ENCODE peak calls at places on chromosomes 5 and 9, in four cellular contexts. P, V, W and T are unnamed samples.
A peak's percentile ranks its signal among the peaks of the same experiment; 100 is the strongest.

GRCh38 chr9:87255437-87256155 is 242.1 kb upstream of the DAPK1 start:
- DNase-seq in W (no peak), P (peak; percentile 10), V (no peak), T (no peak)

GRCh38 chr5:94314507-94315170 is 303.8 kb downstream of the KIAA0825 start:
- DNase-seq in W (no peak), P (no peak), V (no peak), T (no peak)

GRCh38 chr5:136025900-136026299 is 2.9 kb upstream of the TGFBI start:
- DNase-seq in P (peak; percentile 51), V (no peak), W (no peak), T (no peak)

GRCh38 chr5:168106008-168106761 is 185.3 kb upstream of the WWC1 start:
- DNase-seq in P (peak; percentile 20), W (no peak), V (no peak), T (no peak)

GRCh38 chr5:172149073-172149472 is 39.0 kb downstream of the STK10 start:
- DNase-seq in P (peak; percentile 89), V (no peak), W (no peak), T (no peak)

GRCh38 chr5:74306845-74307244 is 333.7 kb downstream of the ENC1 start:
- DNase-seq in P (no peak), V (no peak), W (no peak), T (no peak)

GRCh38 chr5:84303315-84303714 is 81.4 kb downstream of the EDIL3 start:
- DNase-seq in P (peak; percentile 62), V (no peak), W (no peak), T (peak; percentile 37)

GRCh38 chr9:105023788-105024187 is 95.8 kb upstream of the ABCA1 start:
- DNase-seq in P (no peak), W (no peak), V (no peak), T (no peak)

GRCh38 chr5:14488697-14489096 is 92.9 kb upstream of the OTULINL start:
- DNase-seq in W (no peak), P (no peak), V (no peak), T (no peak)

GRCh38 chr9:125540497-125540896 is 166.5 kb downstream of the MAPKAP1 start:
- DNase-seq in V (no peak), W (no peak), P (no peak), T (no peak)

GRCh38 chr9:5441043-5441442 is 3.3 kb upstream of the PLGRKT start:
- DNase-seq in P (peak; percentile 79), V (no peak), W (no peak), T (no peak)

GRCh38 chr5:87210743-87211142 is 56.9 kb upstream of the RASA1 start:
- DNase-seq in P (no peak), V (no peak), W (no peak), T (peak; percentile 15)

GRCh38 chr9:121298689-121299112 is 30.7 kb downstream of the GSN start:
- DNase-seq in P (no peak), V (no peak), W (no peak), T (peak; percentile 43)

GRCh38 chr9:113387560-113388230 is 10.9 kb upstream of the HDHD3 start:
- DNase-seq in W (no peak), V (no peak), P (no peak), T (no peak)

GRCh38 chr5:135660826-135661555 is 82.2 kb upstream of the CXCL14 start:
- DNase-seq in V (no peak), P (no peak), W (no peak), T (no peak)

GRCh38 chr9:131589124-131589711 is 43.9 kb downstream of the PRRT1B start:
- DNase-seq in V (no peak), P (no peak), W (no peak), T (no peak)

GRCh38 chr5:67901816-67902496 is 313.6 kb upstream of the PIK3R1 start:
- DNase-seq in W (no peak), P (no peak), V (no peak), T (no peak)

GRCh38 chr9:121551985-121552753 is 52.5 kb upstream of the GGTA1 start:
- DNase-seq in W (no peak), V (no peak), P (no peak), T (no peak)

GRCh38 chr5:133365326-133365725 is 247.0 kb downstream of the FSTL4 start:
- DNase-seq in W (no peak), P (no peak), V (peak; percentile 25), T (no peak)

GRCh38 chr9:136619742-136620440 is 42.8 kb upstream of the EGFL7 start:
- DNase-seq in P (peak; percentile 51), W (no peak), V (no peak), T (no peak)

GRCh38 chr9:22976454-22976853 is 529.8 kb downstream of the DMRTA1 start:
- DNase-seq in W (no peak), P (peak; percentile 55), V (no peak), T (peak; percentile 37)

GRCh38 chr5:79831910-79832309 is 142.3 kb downstream of the CMYA5 start:
- DNase-seq in V (no peak), W (no peak), P (no peak), T (no peak)
- H2AFZ ChIP-seq in V (peak overlapping the region; percentile 73), W (no peak overlapping the region), P (no peak overlapping the region), T (no peak overlapping the region)

DNA sequence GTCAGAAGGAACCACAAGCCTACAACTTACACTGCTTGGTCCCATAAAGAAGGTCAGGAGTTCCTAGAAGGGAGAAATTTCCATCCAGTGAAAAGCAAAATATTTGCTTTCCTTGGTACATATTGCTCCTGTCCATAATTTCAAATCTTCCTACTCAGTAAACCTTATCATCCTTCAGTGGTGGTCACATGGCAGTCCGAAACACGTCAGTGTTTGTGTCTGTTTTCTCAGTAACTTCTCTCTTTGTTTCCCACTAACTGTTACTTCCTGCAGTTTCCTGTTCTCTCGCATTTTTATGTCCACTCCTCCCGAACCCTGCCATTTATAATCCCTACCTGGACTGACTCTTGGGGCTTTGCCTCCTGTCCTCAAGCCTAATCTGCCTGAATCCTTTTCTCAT is 129.1 kb downstream of the FANCC start:
- DNase-seq in V (no peak), P (peak; percentile 13), W (no peak), T (peak; percentile 91)
- TF ChIP-seq FOS in V (no peak), P (no peak), W (no peak), T (no peak)

DNA sequence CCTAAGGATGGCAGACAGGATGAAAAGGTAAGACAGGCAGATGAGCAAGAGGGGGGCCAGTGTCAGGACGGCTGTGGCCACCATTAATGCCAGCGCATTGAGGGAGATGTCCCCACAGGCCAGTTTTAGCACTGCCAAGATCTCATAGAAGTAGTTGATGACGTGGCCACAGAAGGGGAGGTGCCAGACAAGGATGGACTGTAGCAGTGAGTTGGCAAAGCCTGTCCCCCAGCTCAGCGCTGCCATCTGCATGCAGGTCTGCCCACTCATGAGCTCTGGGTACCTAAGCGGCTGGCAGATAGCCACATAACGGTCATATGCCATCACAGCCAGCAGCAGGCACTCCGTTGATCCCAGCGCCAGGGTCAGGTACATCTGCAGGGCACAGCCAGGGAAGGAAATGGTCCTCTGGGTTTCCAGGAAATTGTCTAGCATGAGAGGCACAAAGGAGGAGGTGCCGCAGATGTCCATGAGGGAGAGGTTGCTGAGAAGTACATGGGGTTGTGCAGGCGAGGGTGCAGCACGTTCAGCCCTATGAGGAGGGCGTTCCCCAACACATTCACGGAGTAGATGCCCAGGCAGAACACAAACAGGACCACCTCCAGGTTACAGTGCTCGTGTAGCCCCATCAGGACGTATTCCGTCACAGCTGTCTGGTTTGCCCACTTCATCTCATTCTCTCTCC is 10.7 kb downstream of the OR13J1 start:
- DNase-seq in P (peak; percentile 35), V (no peak), W (no peak), T (no peak)
- H2AFZ ChIP-seq in P (peak overlapping the region; percentile 59), V (no peak overlapping the region), W (no peak overlapping the region), T (no peak overlapping the region)

DNA sequence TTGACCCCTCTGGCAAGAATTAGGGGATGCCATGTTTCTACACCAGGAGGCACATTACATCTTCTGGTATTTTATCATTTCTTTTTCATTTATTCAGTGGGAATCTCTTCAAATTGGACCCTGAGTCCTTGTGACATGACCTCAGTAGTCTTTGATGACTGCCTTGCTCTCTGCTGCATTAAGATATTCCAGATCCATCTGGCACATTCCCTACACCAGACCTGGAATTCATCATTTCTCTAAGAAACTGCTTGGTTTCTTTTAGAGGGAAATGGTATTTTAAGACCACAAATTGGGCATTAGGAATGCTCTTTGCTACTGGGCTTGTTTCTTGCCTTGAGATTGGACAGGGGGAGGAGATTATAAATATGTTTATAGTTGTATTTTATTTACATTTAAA is 61.0 kb downstream of the GALNT10 start:
- DNase-seq in W (no peak), V (no peak), P (no peak), T (no peak)
- TF ChIP-seq FOS in W (no peak), V (no peak), P (no peak), T (no peak)